ENCODE peak calls at places on chromosomes 2 and 18, in eight cellular contexts. K, N, A, C, H, S, E and L are unnamed samples.

GRCh38 chr2:24245986-24246779 is 71.3 kb downstream of the FAM228A start:
- DNase-seq in K (no peak), C (no peak), S (peak; percentile 6), H (no peak), E (no peak), A (no peak), N (peak; percentile 68), L (no peak)

GRCh38 chr18:23136326-23137092 is 1.2 kb downstream of the CABLES1 start:
- DNase-seq in E (peak; percentile 41), A (no peak), S (peak; percentile 32), C (no peak), N (peak; percentile 67), K (no peak), H (no peak), L (peak; percentile 40)

GRCh38 chr2:33497177-33497787 is 20.8 kb downstream of the RASGRP3 start:
- DNase-seq in K (no peak), N (no peak), H (peak; percentile 88), E (peak; percentile 91), C (peak; percentile 92), S (peak; percentile 89), A (no peak), L (no peak)

GRCh38 chr18:63844254-63844653 is 43.3 kb upstream of the SERPINB2 start:
- DNase-seq in K (no peak), C (no peak), N (peak; percentile 66), A (peak; percentile 4), H (peak; percentile 36), S (peak; percentile 7), E (peak; percentile 68), L (peak; percentile 37)

GRCh38 chr18:22108674-22109073 is 60.7 kb upstream of the GATA6 start:
- DNase-seq in H (peak; percentile 22), C (no peak), K (no peak), N (no peak), A (peak; percentile 25), E (no peak), S (no peak), L (no peak)

GRCh38 chr2:102783506-102784189 is 21.8 kb downstream of the TMEM182 start:
- DNase-seq in K (no peak), H (no peak), A (no peak), E (no peak), S (no peak), C (no peak), N (no peak), L (no peak)

GRCh38 chr2:36357506-36358316 is 2.1 kb downstream of the CRIM1 start:
- DNase-seq in N (peak; percentile 91), K (no peak), S (peak; percentile 83), H (peak; percentile 82), E (no peak), C (no peak), A (no peak), L (peak; percentile 84)

GRCh38 chr18:9333441-9334350 is 877 bp upstream of the TWSG1 start:
- DNase-seq in H (peak; percentile 86), S (no peak), K (no peak), C (no peak), N (peak; percentile 79), A (no peak), E (no peak), L (no peak)

GRCh38 chr2:46826898-46827245 is 88.7 kb downstream of the MCFD2 start:
- DNase-seq in K (no peak), E (no peak), C (no peak), H (no peak), A (no peak), S (no peak), N (no peak), L (no peak)

GRCh38 chr2:6793371-6793770 is 72.3 kb downstream of the CMPK2 start:
- DNase-seq in N (peak; percentile 13), A (no peak), S (no peak), K (no peak), H (no peak), E (no peak), C (no peak), L (no peak)

GRCh38 chr18:77865853-77866252 is 616.2 kb downstream of the GALR1 start:
- DNase-seq in E (no peak), C (no peak), K (no peak), A (no peak), N (no peak), H (no peak), S (no peak), L (no peak)

GRCh38 chr2:188326290-188326668 is 34.6 kb downstream of the GULP1 start:
- DNase-seq in S (no peak), C (no peak), A (no peak), E (no peak), K (no peak), H (no peak), N (no peak), L (no peak)

GRCh38 chr2:65381607-65382032 is 50.8 kb downstream of the SPRED2 start:
- DNase-seq in E (no peak), N (no peak), S (no peak), K (no peak), A (no peak), H (no peak), C (no peak), L (no peak)

GRCh38 chr2:97792416-97792815 is 79.0 kb downstream of the ZAP70 start:
- DNase-seq in N (no peak), A (no peak), C (no peak), S (no peak), H (no peak), E (no peak), K (no peak), L (no peak)

GRCh38 chr2:1782514-1782913 is 38.2 kb upstream of the PXDN start:
- DNase-seq in N (no peak), S (no peak), A (no peak), H (no peak), E (no peak), C (no peak), K (no peak), L (no peak)

GRCh38 chr18:73544032-73544431 is 603.6 kb downstream of the FBXO15 start:
- DNase-seq in N (no peak), E (no peak), A (no peak), H (no peak), K (no peak), C (no peak), S (no peak), L (no peak)

GRCh38 chr2:24894750-24895149 is 25.3 kb downstream of the ADCY3 start:
- DNase-seq in A (no peak), K (no peak), S (no peak), H (no peak), C (no peak), E (no peak), N (peak; percentile 27), L (no peak)

GRCh38 chr18:2236232-2236631 is 335.1 kb downstream of the METTL4 start:
- DNase-seq in A (no peak), E (no peak), S (no peak), K (no peak), N (no peak), H (no peak), C (no peak), L (no peak)
- H3K4me2 ChIP-seq in A (no peak overlapping the region), E (no peak overlapping the region), S (no peak overlapping the region), K (no peak overlapping the region), N (no peak overlapping the region), H (no peak overlapping the region), C (no peak overlapping the region), L (no peak overlapping the region)

GRCh38 chr2:203579730-203580129 is 44.6 kb upstream of the RAPH1 start:
- DNase-seq in N (no peak), C (no peak), H (no peak), K (no peak), A (no peak), E (no peak), S (no peak), L (no peak)
- H3K27ac ChIP-seq in N (peak overlapping the region; percentile 55), C (no peak overlapping the region), H (no peak overlapping the region), K (peak overlapping the region; percentile 76), A (no peak overlapping the region), E (peak overlapping the region; percentile 73), S (no peak overlapping the region), L (peak overlapping the region; percentile 65)

GRCh38 chr2:70897203-70897976 is 38.3 kb upstream of the ATP6V1B1 start:
- DNase-seq in S (no peak), N (peak; percentile 36), C (no peak), E (no peak), K (no peak), A (no peak), H (no peak), L (no peak)

GRCh38 chr2:70896765-70897202 is 38.9 kb upstream of the ATP6V1B1 start:
- DNase-seq in S (no peak), K (no peak), H (no peak), E (no peak), A (no peak), C (no peak), N (no peak), L (no peak)

GRCh38 chr2:70895249-70895648 is 40.5 kb upstream of the ATP6V1B1 start:
- DNase-seq in N (no peak), E (no peak), K (no peak), A (no peak), C (no peak), S (no peak), H (no peak), L (no peak)

GRCh38 chr2:70894765-70895164 is 40.9 kb upstream of the ATP6V1B1 start:
- DNase-seq in A (no peak), H (no peak), E (no peak), C (no peak), K (no peak), S (no peak), N (no peak), L (no peak)

DNA sequence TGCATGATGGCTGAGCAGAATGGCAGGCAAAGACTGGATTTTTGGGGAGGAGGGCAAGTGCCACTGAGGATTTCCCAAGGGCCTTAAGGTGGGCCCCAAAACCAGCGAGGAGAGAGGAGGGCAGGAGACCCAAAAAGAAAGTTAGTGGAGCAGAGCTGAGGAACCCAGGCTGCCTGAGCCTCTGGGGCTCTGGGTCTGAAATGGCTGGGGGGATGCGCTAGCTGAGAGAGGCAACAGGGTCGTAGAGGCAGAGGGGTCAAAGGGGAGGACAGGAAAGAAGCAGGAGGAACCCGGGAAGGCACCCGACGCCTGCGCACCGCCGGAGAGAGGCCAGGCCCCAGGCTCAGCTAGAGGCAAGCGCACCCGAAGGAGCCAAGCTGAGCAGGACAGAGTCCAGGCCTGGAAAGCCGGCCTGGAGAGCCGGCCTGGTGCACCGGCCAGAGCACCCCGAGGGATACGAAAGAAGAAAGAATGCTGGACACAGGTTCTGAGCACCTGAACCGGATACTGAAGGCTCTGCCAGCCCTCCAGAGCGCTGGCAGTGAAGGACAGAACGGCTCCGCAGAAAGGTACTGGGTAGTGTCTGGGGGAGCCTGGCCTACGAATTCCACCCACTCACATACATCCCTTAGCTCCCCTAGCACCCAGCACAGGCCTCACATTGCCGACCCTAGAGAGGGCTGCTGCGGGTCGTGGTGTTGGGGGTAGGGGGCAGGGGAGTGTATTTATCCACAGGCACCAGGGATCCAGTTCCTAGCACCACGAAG is 39.5 kb upstream of the ATP6V1B1 start:
- DNase-seq in A (no peak), E (no peak), H (no peak), C (no peak), S (no peak), N (no peak), K (no peak), L (no peak)
- TF ChIP-seq EZH2 in A (no peak), E (no peak), H (peak; percentile 31), C (no peak), S (peak; percentile 55), N (no peak), K (no peak), L (no peak)

DNA sequence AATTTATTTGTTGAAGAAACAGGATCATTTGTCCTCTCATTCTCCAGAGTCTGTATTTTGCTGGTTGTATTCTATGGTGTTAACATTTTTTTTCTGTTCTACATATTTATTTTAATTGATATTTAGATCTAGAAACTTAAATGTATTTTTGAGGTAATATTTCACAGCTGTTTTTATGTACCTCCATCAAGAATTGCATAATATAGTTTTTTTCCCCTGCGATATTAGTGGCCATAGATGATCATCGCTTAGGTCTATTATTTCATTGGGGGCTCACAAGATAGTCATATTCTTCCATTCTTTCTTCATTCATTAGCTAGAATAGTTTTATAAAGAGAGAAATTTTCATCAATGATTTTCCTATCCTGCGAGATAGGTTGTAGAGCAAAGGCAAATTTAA is 89.3 kb downstream of the PARD3B start:
- DNase-seq in C (no peak), H (no peak), N (no peak), A (no peak), K (no peak), S (no peak), E (no peak), L (no peak)
- H3K4me2 ChIP-seq in C (no peak overlapping the region), H (no peak overlapping the region), N (no peak overlapping the region), A (no peak overlapping the region), K (no peak overlapping the region), S (no peak overlapping the region), E (no peak overlapping the region), L (no peak overlapping the region)